ENCODE peak calls at places on chromosomes 16 and 17, in ten cellular contexts. Q is NCI-H1436; W is stimulated activated CD8-positive, alpha-beta memory T cell treated with anti-CD3 and anti-CD28 coated beads, Interleukin-7, amount 100 ng/mL, for 1 hour; T is fibroblast of mammary gland; H is activated CD4-positive, alpha-beta memory T cell treated with anti-CD3 and anti-CD28 coated beads, Interleukin-2, amount 10 ng/mL, durations not matched to agents 7 days and 5 days; I is naive thymus-derived CD8-positive, alpha-beta T cell; M is NCI-H510A treated with DMSO at 0.1 percent for 48 hours; S is mesenchymal stem cell; D is GM03348; A is fibroblast of villous mesenchyme. B is an unnamed sample.

GRCh38 chr16:35134471-35134870 is 1675.1 kb downstream of the TP53TG3F start:
- DNase-seq in Q (no peak), W (no peak), T (no peak), H (no peak), I (no peak), M (no peak), S (no peak), D (no peak), A (no peak), B (no peak)

GRCh38 chr16:85652431-85653221 is 36.1 kb downstream of the GINS2 start:
- DNase-seq in Q (peak), W (no peak), T (peak), H (no peak), I (no peak), M (peak), S (peak), D (peak), A (peak), B (peak)

GRCh38 chr17:10050597-10051101 is 145.6 kb upstream of the RCVRN start:
- DNase-seq in Q (no peak), W (no peak), T (peak), H (no peak), I (no peak), M (no peak), S (peak), D (peak), A (peak), B (no peak)

GRCh38 chr16:26396511-26397235 is 670.1 kb upstream of the C16orf82 start:
- DNase-seq in Q (no peak), W (no peak), T (no peak), H (no peak), I (no peak), M (no peak), S (no peak), D (no peak), A (no peak), B (no peak)

GRCh38 chr16:86941731-86942468 is 363.6 kb downstream of the FOXL1 start:
- DNase-seq in Q (no peak), W (no peak), T (no peak), H (no peak), I (no peak), M (no peak), S (no peak), D (no peak), A (no peak), B (no peak)

GRCh38 chr17:14089179-14089578 is 19.9 kb downstream of the COX10 start:
- DNase-seq in Q (no peak), W (no peak), T (peak), H (no peak), I (no peak), M (no peak), S (no peak), D (no peak), A (no peak), B (no peak)

GRCh38 chr17:66165537-66166123 is 26.3 kb downstream of the CEP112 start:
- DNase-seq in Q (peak), W (no peak), T (peak), H (no peak), I (no peak), M (peak), S (peak), D (peak), A (peak), B (peak)

GRCh38 chr16:81664153-81664552 is 114.9 kb upstream of the PLCG2 start:
- DNase-seq in Q (no peak), W (no peak), T (no peak), H (no peak), I (no peak), M (no peak), S (no peak), D (no peak), A (no peak), B (no peak)

GRCh38 chr17:47324224-47325020 is 667 bp downstream of the EFCAB13 start:
- DNase-seq in Q (peak), W (no peak), T (peak), H (peak), I (peak), M (peak), S (peak), D (peak), A (peak), B (no peak)

GRCh38 chr16:80460988-80461387 is 79.8 kb upstream of the DYNLRB2 start:
- DNase-seq in Q (no peak), W (no peak), T (no peak), H (no peak), I (no peak), M (no peak), S (no peak), D (no peak), A (no peak), B (no peak)

GRCh38 chr16:84453061-84453752 is 51.3 kb downstream of the MEAK7 start:
- DNase-seq in Q (no peak), W (no peak), T (no peak), H (no peak), I (no peak), M (no peak), S (no peak), D (no peak), A (no peak), B (no peak)

GRCh38 chr16:386641-387156 is 4.9 kb upstream of the PGAP6 start:
- DNase-seq in Q (no peak), W (no peak), T (no peak), H (no peak), I (no peak), M (no peak), S (peak), D (no peak), A (peak), B (no peak)

GRCh38 chr17:79915850-79916430 is 76.7 kb upstream of the CBX4 start:
- DNase-seq in Q (no peak), W (no peak), T (peak), H (no peak), I (no peak), M (no peak), S (peak), D (peak), A (peak), B (no peak)

GRCh38 chr16:677306-678190 is 2.1 kb downstream of the RHBDL1 start:
- DNase-seq in Q (peak), W (no peak), T (no peak), H (no peak), I (no peak), M (peak), S (no peak), D (no peak), A (no peak), B (no peak)

GRCh38 chr17:79814966-79815835 is 18.3 kb upstream of the CBX8 start:
- DNase-seq in Q (no peak), W (no peak), T (no peak), H (no peak), I (no peak), M (no peak), S (no peak), D (peak), A (no peak), B (no peak)

GRCh38 chr16:3119286-3119685 is 6.9 kb downstream of the ZNF205 start:
- DNase-seq in Q (no peak), W (no peak), T (no peak), H (no peak), I (no peak), M (no peak), S (no peak), D (no peak), A (no peak), B (no peak)

GRCh38 chr16:52805559-52806168 is 247.0 kb downstream of the CHD9NB start:
- DNase-seq in Q (no peak), W (no peak), T (no peak), H (no peak), I (no peak), M (no peak), S (no peak), D (no peak), A (no peak), B (no peak)

GRCh38 chr16:68737730-68738590 is 868 bp downstream of the CDH1 start:
- DNase-seq in Q (peak), W (no peak), T (no peak), H (no peak), I (no peak), M (peak), S (no peak), D (no peak), A (no peak), B (no peak)

GRCh38 chr16:17970816-17971291 is 365.7 kb downstream of the NPIPA8 start:
- DNase-seq in Q (no peak), W (no peak), T (peak), H (no peak), I (no peak), M (no peak), S (no peak), D (no peak), A (no peak), B (no peak)

GRCh38 chr16:53457670-53458069 is 23.4 kb downstream of the RBL2 start:
- DNase-seq in Q (no peak), W (peak), T (no peak), H (peak), I (peak), M (no peak), S (no peak), D (no peak), A (no peak), B (no peak)

GRCh38 chr16:67463691-67464090 is 17.3 kb downstream of the ATP6V0D1 start:
- DNase-seq in Q (no peak), W (no peak), T (no peak), H (no peak), I (no peak), M (no peak), S (no peak), D (no peak), A (no peak), B (no peak)

GRCh38 chr17:7213895-7214299 is 5.7 kb downstream of the DLG4 start:
- DNase-seq in Q (peak), W (no peak), T (peak), H (no peak), I (peak), M (peak), S (peak), D (peak), A (peak), B (peak)

GRCh38 chr17:40730974-40731373 is 24.2 kb downstream of the KRT25 start:
- DNase-seq in Q (no peak), W (no peak), T (no peak), H (no peak), I (no peak), M (no peak), S (no peak), D (no peak), A (no peak), B (no peak)

GRCh38 chr17:19392303-19392702 is 5.3 kb upstream of the MFAP4 start:
- DNase-seq in Q (no peak), W (no peak), T (no peak), H (no peak), I (no peak), M (no peak), S (no peak), D (no peak), A (no peak), B (no peak)

GRCh38 chr16:58418601-58419000 is 26.3 kb downstream of the GINS3 start:
- DNase-seq in Q (no peak), W (no peak), T (peak), H (no peak), I (no peak), M (no peak), S (no peak), D (peak), A (peak), B (no peak)

GRCh38 chr16:75222271-75222783 is 3.5 kb downstream of the CTRB1 start:
- DNase-seq in Q (no peak), W (no peak), T (no peak), H (no peak), I (no peak), M (no peak), S (no peak), D (no peak), A (no peak), B (no peak)

GRCh38 chr16:14321542-14321941 is 250.4 kb downstream of the MRTFB start:
- DNase-seq in Q (peak), W (no peak), T (no peak), H (no peak), I (no peak), M (no peak), S (no peak), D (no peak), A (no peak), B (no peak)

GRCh38 chr16:54240180-54241125 is 46.1 kb downstream of the IRX3 start:
- DNase-seq in Q (no peak), W (no peak), T (peak), H (no peak), I (no peak), M (no peak), S (no peak), D (peak), A (no peak), B (no peak)

GRCh38 chr17:68288804-68289203 is 2.1 kb downstream of the SLC16A6 start:
- DNase-seq in Q (no peak), W (no peak), T (no peak), H (peak), I (no peak), M (no peak), S (peak), D (no peak), A (no peak), B (no peak)

GRCh38 chr17:1470774-1471462 is 14.9 kb upstream of the CRK start:
- DNase-seq in Q (no peak), W (no peak), T (no peak), H (no peak), I (no peak), M (no peak), S (no peak), D (no peak), A (no peak), B (no peak)